ENCODE peak calls at places on chromosomes 2 and 18, in five cellular contexts. T is glutamatergic neuron, I is kidney, E is substantia nigra, X is mucosa of gallbladder. Y is an unnamed sample.

GRCh38 chr18:61679836-61680235 is 213.0 kb downstream of the RNF152 start:
- DNase-seq in T (no peak), I (no peak), E (no peak), X (no peak), Y (no peak)

GRCh38 chr2:161116463-161116960 is 43.7 kb upstream of the TANK start:
- DNase-seq in T (no peak), I (no peak), E (no peak), X (no peak), Y (no peak)

GRCh38 chr2:156673271-156673615 is 237.1 kb downstream of the GPD2 start:
- DNase-seq in T (no peak), I (no peak), E (no peak), X (no peak), Y (peak; percentile 67)

GRCh38 chr2:234289789-234290188 is 207.1 kb downstream of the ARL4C start:
- DNase-seq in T (no peak), I (peak; percentile 76), E (no peak), X (no peak), Y (peak; percentile 93)

GRCh38 chr18:9684901-9685738 is 23.0 kb upstream of the RAB31 start:
- DNase-seq in T (no peak), I (no peak), E (peak; percentile 19), X (no peak), Y (no peak)

GRCh38 chr18:74493689-74494088 is 2.5 kb upstream of the CNDP2 start:
- DNase-seq in T (no peak), I (no peak), E (no peak), X (peak; percentile 67), Y (peak; percentile 80)

GRCh38 chr2:30385327-30385726 is 61.7 kb upstream of the LCLAT1 start:
- DNase-seq in T (no peak), I (no peak), E (no peak), X (no peak), Y (peak; percentile 83)

GRCh38 chr2:178193496-178193822 is 853 bp upstream of the OSBPL6 start:
- DNase-seq in T (no peak), I (no peak), E (no peak), X (no peak), Y (no peak)

GRCh38 chr2:142877265-142877756 is at the start of gene KYNU:
- DNase-seq in T (no peak), I (no peak), E (no peak), X (no peak), Y (no peak)

GRCh38 chr2:37637122-37637875 is 34.1 kb downstream of the CDC42EP3 start:
- DNase-seq in T (no peak), I (no peak), E (no peak), X (no peak), Y (no peak)

GRCh38 chr2:235695602-235695895 is 201.7 kb downstream of the AGAP1 start:
- DNase-seq in T (peak; percentile 8), I (peak; percentile 45), E (no peak), X (no peak), Y (no peak)

GRCh38 chr18:80009661-80010550 is 21.5 kb upstream of the TXNL4A start:
- DNase-seq in T (no peak), I (no peak), E (no peak), X (peak; percentile 84), Y (peak; percentile 57)

GRCh38 chr2:152539424-152539823 is 177.8 kb downstream of the PRPF40A start:
- DNase-seq in T (no peak), I (no peak), E (no peak), X (no peak), Y (no peak)

GRCh38 chr2:25517701-25518100 is 155.7 kb downstream of the DTNB start:
- DNase-seq in T (no peak), I (no peak), E (no peak), X (no peak), Y (no peak)

GRCh38 chr18:23949863-23950262 is 64.7 kb upstream of the TTC39C start:
- DNase-seq in T (no peak), I (no peak), E (no peak), X (no peak), Y (peak; percentile 38)

GRCh38 chr2:18311413-18311812 is 249.0 kb downstream of the RDH14 start:
- DNase-seq in T (no peak), I (no peak), E (no peak), X (no peak), Y (no peak)

GRCh38 chr2:237759176-237759575 is 39.4 kb upstream of the RBM44 start:
- DNase-seq in T (no peak), I (no peak), E (no peak), X (no peak), Y (peak; percentile 23)

GRCh38 chr18:48992791-48993555 is 42.2 kb upstream of the SMAD7 start:
- DNase-seq in T (no peak), I (peak; percentile 59), E (no peak), X (no peak), Y (no peak)

GRCh38 chr2:69253033-69253535 is 133.9 kb downstream of the GFPT1 start:
- DNase-seq in T (no peak), I (no peak), E (no peak), X (no peak), Y (no peak)

GRCh38 chr18:6961331-6961730 is 156.3 kb downstream of the LAMA1 start:
- DNase-seq in T (no peak), I (no peak), E (no peak), X (no peak), Y (no peak)

GRCh38 chr2:111896576-111896975 is 1.8 kb upstream of the MERTK start:
- DNase-seq in T (no peak), I (no peak), E (no peak), X (no peak), Y (no peak)

GRCh38 chr2:161306919-161307318 is 1.3 kb upstream of the PSMD14 start:
- DNase-seq in T (no peak), I (no peak), E (no peak), X (no peak), Y (peak; percentile 59)

GRCh38 chr18:58640428-58640805 is 11.5 kb upstream of the ALPK2 start:
- DNase-seq in T (no peak), I (no peak), E (no peak), X (no peak), Y (peak; percentile 57)

GRCh38 chr18:39622431-39622830 is 2056.8 kb upstream of the CELF4 start:
- DNase-seq in T (no peak), I (no peak), E (no peak), X (no peak), Y (no peak)

GRCh38 chr18:56433919-56434318 is 204.5 kb downstream of the TXNL1 start:
- DNase-seq in T (no peak), I (no peak), E (no peak), X (no peak), Y (no peak)

GRCh38 chr2:139142252-139142651 is 362.1 kb upstream of the NXPH2 start:
- DNase-seq in T (no peak), I (no peak), E (no peak), X (no peak), Y (no peak)

GRCh38 chr2:105894327-105894944 is 149.7 kb downstream of the NCK2 start:
- DNase-seq in T (no peak), I (no peak), E (no peak), X (no peak), Y (no peak)

GRCh38 chr18:36191286-36191685 is 4.0 kb downstream of the MOCOS start:
- DNase-seq in T (no peak), I (no peak), E (no peak), X (no peak), Y (no peak)

GRCh38 chr18:71287268-71287667 is 998.4 kb downstream of the SOCS6 start:
- DNase-seq in T (no peak), I (no peak), E (no peak), X (no peak), Y (no peak)

GRCh38 chr18:48488388-48488850 is 50.4 kb upstream of the CTIF start:
- DNase-seq in T (no peak), I (peak; percentile 84), E (no peak), X (peak; percentile 92), Y (peak; percentile 96)

GRCh38 chr2:64819774-64820688 is 166.3 kb upstream of the SERTAD2 start:
- DNase-seq in T (no peak), I (no peak), E (no peak), X (no peak), Y (no peak)

GRCh38 chr2:219645631-219646527 is 18.4 kb downstream of the SLC4A3 start:
- DNase-seq in T (no peak), I (peak; percentile 39), E (no peak), X (no peak), Y (peak; percentile 84)

GRCh38 chr2:10369269-10370255 is 66.9 kb downstream of the HPCAL1 start:
- DNase-seq in T (no peak), I (no peak), E (no peak), X (peak; percentile 20), Y (peak; percentile 63)

Y was measured in islet precursor cell.